ENCODE peak calls at places on chromosomes 4 and X, in four cellular contexts. P, H, N and R are unnamed samples. For H3K4me1, the result is how much of the 10 kb centered on the place peaks cover.

GRCh38 chr4:76897522-76898384 is at the start of gene SOWAHB:
- DNase-seq in H (no peak), P (peak), N (peak), R (peak)

GRCh38 chr4:103306870-103307345 is 108.8 kb upstream of the CENPE start:
- DNase-seq in N (peak), H (peak), P (peak), R (peak)

GRCh38 chrX:13085533-13085932 is 41.1 kb upstream of the FAM9C start:
- DNase-seq in H (no peak), N (no peak), P (no peak), R (no peak)

GRCh38 chrX:10676239-10676971 is 56.0 kb upstream of the MID1 start:
- DNase-seq in H (no peak), N (no peak), P (no peak), R (no peak)

GRCh38 chr4:54818481-54818880 is 160.7 kb downstream of the KIT start:
- DNase-seq in P (no peak), N (no peak), H (no peak), R (no peak)

GRCh38 chr4:169404959-169405358 is 134.2 kb upstream of the SH3RF1 start:
- DNase-seq in H (no peak), N (peak), P (no peak), R (no peak)

GRCh38 chr4:183962413-183962812 is 57.3 kb downstream of the STOX2 start:
- DNase-seq in H (no peak), P (no peak), N (no peak), R (no peak)

GRCh38 chr4:169090479-169091215 is 80.6 kb upstream of the CBR4 start:
- DNase-seq in N (no peak), P (no peak), H (no peak), R (no peak)

GRCh38 chr4:5165419-5166369 is 114.4 kb downstream of the STK32B start:
- DNase-seq in P (no peak), H (no peak), N (peak), R (no peak)

GRCh38 chrX:40130207-40130606 is 32.4 kb upstream of the BCOR start:
- DNase-seq in P (no peak), H (no peak), N (peak), R (no peak)

GRCh38 chrX:40121618-40122017 is 23.9 kb upstream of the BCOR start:
- DNase-seq in H (no peak), P (no peak), N (no peak), R (no peak)

GRCh38 chrX:40122487-40122886 is 24.7 kb upstream of the BCOR start:
- DNase-seq in H (no peak), N (no peak), P (no peak), R (no peak)

GRCh38 chrX:40131644-40132376 is 34.1 kb upstream of the BCOR start:
- DNase-seq in H (no peak), P (no peak), N (no peak), R (no peak)

GRCh38 chrX:40127052-40127451 is 29.3 kb upstream of the BCOR start:
- DNase-seq in H (no peak), P (no peak), N (no peak), R (no peak)
- H3K4me1 ChIP-seq in H (under half), P (under half), N (under half), R (under half)

DNA sequence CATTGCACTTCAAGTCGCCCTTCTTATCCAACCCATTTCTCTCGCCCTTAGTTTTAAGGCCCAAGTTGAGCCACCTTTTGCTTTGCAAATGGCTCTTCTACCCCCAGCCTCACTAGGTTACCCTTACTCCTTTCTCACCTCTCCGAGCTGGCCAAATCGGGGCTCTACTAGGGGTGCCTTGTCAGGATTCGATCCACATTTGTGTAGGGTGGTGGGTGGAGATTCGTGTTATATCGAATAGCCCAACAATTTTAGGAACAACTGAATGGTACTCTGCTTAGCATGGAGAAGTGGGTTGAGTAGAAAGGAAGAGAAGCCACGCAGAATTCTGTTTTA is 3.5 kb downstream of the SLIT2 start:
- DNase-seq in P (no peak), N (no peak), H (no peak), R (no peak)
- H3K4me3 ChIP-seq in P (peak), N (peak), H (peak), R (no peak)

GRCh38 chr4:71277353-71277752 is 61.5 kb upstream of the SLC4A4 start:
- DNase-seq in P (no peak), N (no peak), H (no peak), R (no peak)
- TF ChIP-seq CTCF in P (no peak), N (no peak), H (no peak), R (no peak)

GRCh38 chrX:41092776-41093175 is 7.5 kb downstream of the USP9X start:
- DNase-seq in N (no peak), H (no peak), P (no peak), R (no peak)
- H3K4me1 ChIP-seq in N (under half), H (half or more), P (under half), R (under half)

DNA sequence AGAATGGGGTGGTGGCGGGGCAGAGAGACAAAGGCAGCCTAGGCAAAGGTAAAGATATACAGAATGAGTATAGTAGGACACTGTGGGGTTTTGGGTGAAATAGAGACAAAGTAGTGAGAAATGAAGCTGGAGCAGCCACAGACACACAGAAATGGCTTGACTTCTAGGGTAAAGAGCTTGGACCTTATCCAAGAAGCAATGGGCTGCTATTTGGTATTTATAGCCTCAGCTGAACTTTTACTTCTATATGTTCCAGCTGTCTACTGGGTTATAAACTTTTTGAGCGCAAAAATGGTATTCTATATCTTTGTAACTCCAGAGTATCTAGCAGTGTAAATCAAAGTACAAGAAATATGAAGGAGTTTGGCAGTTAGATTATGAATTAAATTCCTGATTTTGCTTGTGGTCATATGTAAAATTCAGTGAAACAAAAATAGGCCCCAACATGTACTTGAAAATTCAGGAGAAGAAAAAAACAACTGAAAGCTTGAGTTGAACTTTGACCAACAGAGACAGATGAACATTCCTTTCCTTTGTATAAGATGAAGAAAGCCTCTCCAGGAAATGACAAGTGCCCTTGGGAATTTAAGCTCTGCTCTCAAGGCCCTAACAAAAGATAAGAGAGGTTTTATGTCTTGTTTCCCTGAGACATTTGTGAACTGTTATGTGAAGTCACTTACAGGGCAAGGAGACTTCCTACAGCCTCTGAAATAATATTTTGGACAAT is 354.1 kb downstream of the CHIC1 start:
- DNase-seq in H (no peak), P (no peak), N (peak), R (no peak)
- H3K4me3 ChIP-seq in H (no peak), P (no peak), N (peak), R (no peak)

GRCh38 chrX:54894159-54894558 is 26.5 kb upstream of the TRO start:
- DNase-seq in H (no peak), N (no peak), P (no peak), R (no peak)

GRCh38 chrX:54885740-54886139 is 34.9 kb upstream of the TRO start:
- DNase-seq in H (no peak), P (no peak), N (no peak), R (no peak)

GRCh38 chrX:54891573-54891972 is 29.1 kb upstream of the TRO start:
- DNase-seq in H (peak), N (peak), P (no peak), R (no peak)
- TF ChIP-seq CTCF in H (peak), N (peak), P (peak), R (no peak)

GRCh38 chrX:40111868-40112267 is 14.1 kb upstream of the BCOR start:
- DNase-seq in N (no peak), P (no peak), H (no peak), R (no peak)
- H3K4me1 ChIP-seq in N (under half), P (under half), H (under half), R (under half)

GRCh38 chr4:154332681-154333421 is 158.7 kb downstream of the DCHS2 start:
- DNase-seq in H (peak), P (peak), N (no peak), R (peak)
- H3K4me3 ChIP-seq in H (no peak), P (peak), N (no peak), R (no peak)

GRCh38 chr4:10664408-10664807 is 20.2 kb downstream of the CLNK start:
- DNase-seq in N (peak), H (peak), P (no peak), R (no peak)

GRCh38 chr4:10661047-10661446 is 23.5 kb downstream of the CLNK start:
- DNase-seq in N (no peak), P (no peak), H (no peak), R (no peak)

GRCh38 chr4:10666616-10667015 is 18.0 kb downstream of the CLNK start:
- DNase-seq in N (no peak), H (no peak), P (no peak), R (no peak)

GRCh38 chr4:10659251-10659650 is 25.3 kb downstream of the CLNK start:
- DNase-seq in N (no peak), P (no peak), H (no peak), R (no peak)

DNA sequence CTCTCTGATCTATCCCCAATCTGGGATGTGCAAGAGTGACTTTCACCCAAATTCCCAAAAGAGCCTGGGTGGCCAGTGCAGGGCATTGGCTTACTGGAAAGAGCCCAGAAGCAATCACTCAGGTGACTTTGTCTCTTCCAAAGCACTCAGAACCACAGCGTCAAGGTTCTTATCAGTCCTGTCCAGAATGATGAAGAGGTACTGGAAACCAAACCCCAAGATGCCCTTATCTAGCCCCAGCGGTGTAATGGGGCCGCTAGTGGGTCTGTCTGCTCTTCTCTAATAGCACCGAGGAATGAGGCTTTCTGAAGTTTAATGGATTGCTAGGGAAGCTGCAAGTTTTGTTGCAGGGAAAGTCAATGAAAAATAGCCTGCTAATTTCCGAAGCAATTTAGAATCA is 21.6 kb downstream of the CLNK start:
- DNase-seq in H (no peak), N (no peak), P (no peak), R (no peak)
- TF ChIP-seq CTCF in H (no peak), N (no peak), P (no peak), R (no peak)